ENCODE peak calls at places on chromosomes 12 and 14, in eight cellular contexts. C is fibroblast of the aortic adventitia, Z is neural progenitor cell, B is tibial artery, H is lower leg skin, N is spleen, I is fibroblast of pulmonary artery, J is GM20000. V is an unnamed sample.

GRCh38 chr12:68613209-68613904 is 2.7 kb downstream of the RAP1B start:
- DNase-seq in Z (no peak), C (no peak), H (no peak), J (no peak), N (no peak), I (no peak), B (no peak), V (no peak)

GRCh38 chr12:28021704-28022103 is 49.2 kb upstream of the PTHLH start:
- DNase-seq in N (no peak), B (no peak), C (no peak), J (no peak), H (no peak), I (no peak), Z (no peak), V (peak; percentile 27)

GRCh38 chr12:108879615-108880254 is at the start of gene DAO:
- DNase-seq in C (no peak), Z (no peak), B (no peak), J (no peak), I (no peak), N (peak; percentile 42), H (no peak), V (no peak)

GRCh38 chr12:68580911-68581310 is 29.8 kb upstream of the RAP1B start:
- DNase-seq in Z (no peak), N (no peak), B (no peak), H (no peak), J (no peak), I (no peak), C (no peak), V (no peak)

GRCh38 chr14:61545716-61546455 is 149.4 kb upstream of the HIF1A start:
- DNase-seq in J (no peak), N (no peak), H (no peak), Z (no peak), I (no peak), C (no peak), B (no peak), V (no peak)

GRCh38 chr14:30322819-30323218 is 236.1 kb upstream of the G2E3 start:
- DNase-seq in N (no peak), C (no peak), B (no peak), I (no peak), H (no peak), J (no peak), Z (no peak), V (no peak)

GRCh38 chr12:42638011-42638410 is 48.5 kb upstream of the PRICKLE1 start:
- DNase-seq in H (no peak), J (no peak), I (no peak), N (no peak), B (no peak), C (no peak), Z (no peak), V (no peak)

GRCh38 chr14:69719501-69719951 is 47.4 kb upstream of the SRSF5 start:
- DNase-seq in C (peak; percentile 94), J (no peak), B (peak; percentile 72), N (no peak), I (peak; percentile 100), Z (peak; percentile 55), H (no peak), V (peak; percentile 89)

GRCh38 chr12:79514730-79515525 is 175.8 kb downstream of the PAWR start:
- DNase-seq in H (no peak), J (no peak), N (no peak), Z (no peak), C (no peak), B (no peak), I (peak; percentile 54), V (no peak)

GRCh38 chr12:41514050-41514449 is 325.9 kb downstream of the PDZRN4 start:
- DNase-seq in I (no peak), H (no peak), B (no peak), C (no peak), Z (no peak), N (no peak), J (no peak), V (no peak)

GRCh38 chr12:132194556-132194955 is 50.3 kb downstream of the NOC4L start:
- DNase-seq in I (no peak), C (no peak), H (no peak), Z (no peak), B (no peak), J (no peak), N (no peak), V (no peak)

GRCh38 chr14:51846631-51847488 is 13.6 kb upstream of the GNG2 start:
- DNase-seq in Z (peak; percentile 84), B (no peak), N (peak; percentile 93), J (peak; percentile 79), I (peak; percentile 90), H (peak; percentile 46), C (peak; percentile 42), V (no peak)

GRCh38 chr12:38113991-38114390 is 202.6 kb upstream of the ALG10B start:
- DNase-seq in Z (no peak), C (no peak), H (no peak), I (no peak), B (no peak), N (no peak), J (no peak), V (no peak)

GRCh38 chr12:18483723-18484325 is 222.5 kb downstream of the PIK3C2G start:
- DNase-seq in H (no peak), I (no peak), J (no peak), N (no peak), Z (peak; percentile 65), B (no peak), C (no peak), V (no peak)

GRCh38 chr14:104731249-104731924 is 7.4 kb downstream of the ADSS1 start:
- DNase-seq in I (no peak), C (no peak), J (peak; percentile 44), Z (peak; percentile 59), H (no peak), B (no peak), N (no peak), V (no peak)

GRCh38 chr12:12474471-12474928 is 88.2 kb downstream of the DUSP16 start:
- DNase-seq in N (no peak), Z (no peak), H (no peak), J (peak; percentile 36), I (no peak), C (no peak), B (no peak), V (no peak)

GRCh38 chr12:19070341-19070740 is 59.2 kb upstream of the PLEKHA5 start:
- DNase-seq in N (no peak), J (no peak), B (no peak), Z (no peak), I (no peak), C (no peak), H (no peak), V (no peak)

GRCh38 chr14:101858791-101859537 is 97.5 kb downstream of the PPP2R5C start:
- DNase-seq in Z (no peak), J (no peak), C (no peak), N (no peak), H (no peak), B (no peak), I (no peak), V (peak; percentile 9)

GRCh38 chr12:105848286-105848685 is 290.5 kb downstream of the NUAK1 start:
- DNase-seq in Z (no peak), B (no peak), C (no peak), I (no peak), N (no peak), H (no peak), J (no peak), V (no peak)

GRCh38 chr12:104566244-104566993 is 109.7 kb downstream of the CHST11 start:
- DNase-seq in Z (no peak), C (no peak), N (no peak), B (no peak), H (no peak), J (no peak), I (no peak), V (no peak)

GRCh38 chr14:54450535-54450934 is 9.4 kb upstream of the CNIH1 start:
- DNase-seq in B (no peak), N (no peak), Z (no peak), I (peak; percentile 21), J (peak; percentile 51), H (peak; percentile 28), C (peak; percentile 66), V (peak; percentile 12)

GRCh38 chr12:76030378-76031080 is 1.0 kb downstream of the PHLDA1 start:
- DNase-seq in B (peak; percentile 72), C (peak; percentile 65), I (peak; percentile 61), J (peak; percentile 63), Z (peak; percentile 37), N (peak; percentile 88), H (no peak), V (peak; percentile 41)

GRCh38 chr12:16435875-16436554 is 88.6 kb downstream of the MGST1 start:
- DNase-seq in I (no peak), H (no peak), B (no peak), J (no peak), N (no peak), Z (no peak), C (no peak), V (no peak)

GRCh38 chr14:73758392-73759182 is 44.4 kb upstream of the PNMA1 start:
- DNase-seq in Z (peak; percentile 83), H (no peak), N (peak; percentile 96), C (peak; percentile 51), J (peak; percentile 78), I (peak; percentile 63), B (peak; percentile 82), V (peak; percentile 84)

DNA sequence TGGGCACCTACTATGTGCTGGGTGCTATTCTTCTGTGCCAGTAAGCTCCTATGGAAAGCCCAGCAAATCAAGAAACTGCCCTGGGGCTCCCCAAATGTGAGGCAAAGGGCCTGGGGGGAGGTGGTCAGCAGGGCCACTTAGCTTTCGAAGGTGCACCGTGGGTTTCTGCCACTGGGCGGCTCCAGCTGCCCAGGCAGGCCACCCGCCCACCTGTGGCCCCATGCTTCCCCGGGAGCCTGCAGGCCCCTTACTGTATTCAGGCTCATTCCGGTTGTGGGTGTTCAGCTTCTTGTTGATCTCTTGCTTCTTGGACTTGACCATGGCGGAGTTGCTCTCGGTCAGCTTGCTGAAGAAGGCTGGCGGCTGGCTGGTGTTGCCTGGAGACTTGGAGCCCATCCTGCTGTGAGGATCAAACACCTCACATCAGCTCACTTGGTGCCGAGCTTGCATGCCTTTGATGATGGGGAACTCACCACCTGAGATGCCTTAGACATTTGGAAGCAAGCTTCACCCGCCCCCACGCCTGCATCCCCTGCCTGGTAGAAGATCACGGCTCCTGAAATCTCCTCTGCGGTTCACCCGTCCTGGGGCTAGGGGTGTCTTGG is 37.3 kb downstream of the RFLNA start:
- DNase-seq in J (no peak), C (no peak), Z (no peak), B (no peak), N (no peak), H (no peak), I (no peak), V (no peak)
- TF ChIP-seq CTCF in J (peak; percentile 3), C (peak; percentile 23), Z (peak; percentile 49), B (no peak), N (no peak), H (no peak), I (peak; percentile 30), V (peak; percentile 25)

GRCh38 chr12:30989754-30990153 is 63.2 kb downstream of the TSPAN11 start:
- DNase-seq in N (no peak), C (no peak), I (peak; percentile 8), B (no peak), J (peak; percentile 42), H (no peak), Z (peak; percentile 62), V (peak; percentile 33)
- TF ChIP-seq CTCF in N (no peak), C (no peak), I (peak; percentile 15), B (no peak), J (no peak), H (no peak), Z (peak; percentile 50), V (peak; percentile 13)

GRCh38 chr12:90987520-90987919 is 17.3 kb downstream of the EPYC start:
- DNase-seq in I (no peak), C (no peak), N (no peak), J (no peak), H (no peak), B (no peak), Z (no peak), V (no peak)
- TF ChIP-seq CTCF in I (no peak), C (peak; percentile 20), N (no peak), J (no peak), H (no peak), B (no peak), Z (peak; percentile 25), V (peak; percentile 14)

GRCh38 chr14:63543000-63543825 is at the start of gene PPP2R5E:
- DNase-seq in Z (peak; percentile 99), H (peak; percentile 99), J (peak; percentile 96), C (peak; percentile 99), I (peak; percentile 99), B (peak; percentile 99), N (peak; percentile 98), V (peak; percentile 99)
- TF ChIP-seq CTCF in Z (no peak), H (no peak), J (no peak), C (peak; percentile 3), I (no peak), B (peak; percentile 24), N (peak; percentile 50), V (no peak)